ENCODE peak calls at places on chromosomes 13 and 19, in four cellular contexts. One of them, this sample, is unnamed.

GRCh38 chr19:50703915-50704548 is 15.6 kb downstream of the SHANK1 start:
- DNase-seq in GM12865: no peak
- DNase-seq in T-cell: no peak
- DNase-seq in sciatic nerve: no peak
- DNase-seq in this sample: no peak

GRCh38 chr19:18596752-18597157 is 8.2 kb downstream of the REX1BD start:
- DNase-seq in sciatic nerve: peak; percentile 78
- DNase-seq in GM12865: peak; percentile 18
- DNase-seq in T-cell: no peak
- DNase-seq in this sample: no peak

GRCh38 chr19:861099-861755 is 1.8 kb downstream of the CFD start:
- DNase-seq in sciatic nerve: no peak
- DNase-seq in T-cell: no peak
- DNase-seq in GM12865: no peak
- DNase-seq in this sample: no peak

GRCh38 chr13:105343134-105343806 is 1192.2 kb downstream of the EFNB2 start:
- DNase-seq in sciatic nerve: no peak
- DNase-seq in GM12865: no peak
- DNase-seq in T-cell: no peak
- DNase-seq in this sample: no peak

GRCh38 chr19:48997972-48998371 is 4.3 kb downstream of the RUVBL2 start:
- DNase-seq in sciatic nerve: no peak
- DNase-seq in T-cell: peak; percentile 41
- DNase-seq in GM12865: peak; percentile 59
- DNase-seq in this sample: peak; percentile 52

GRCh38 chr19:11821474-11821873 is 7.4 kb downstream of the ZNF440 start:
- DNase-seq in sciatic nerve: no peak
- DNase-seq in GM12865: no peak
- DNase-seq in T-cell: no peak
- DNase-seq in this sample: no peak

GRCh38 chr13:42107006-42107405 is 58.6 kb downstream of the DGKH start:
- DNase-seq in GM12865: no peak
- DNase-seq in sciatic nerve: no peak
- DNase-seq in T-cell: no peak
- DNase-seq in this sample: no peak

GRCh38 chr13:81458211-81458610 is 1117.3 kb upstream of the SPRY2 start:
- DNase-seq in T-cell: no peak
- DNase-seq in sciatic nerve: no peak
- DNase-seq in GM12865: no peak
- DNase-seq in this sample: no peak

GRCh38 chr19:18741566-18742121 is 49.5 kb downstream of the COMP start:
- DNase-seq in T-cell: no peak
- DNase-seq in sciatic nerve: no peak
- DNase-seq in GM12865: no peak
- DNase-seq in this sample: no peak

GRCh38 chr19:18225702-18226468 is at the start of gene PDE4C:
- DNase-seq in GM12865: no peak
- DNase-seq in sciatic nerve: no peak
- DNase-seq in T-cell: no peak
- DNase-seq in this sample: no peak

GRCh38 chr19:36141039-36141914 is 1.4 kb downstream of the CAPNS1 start:
- DNase-seq in T-cell: peak; percentile 83
- DNase-seq in GM12865: peak; percentile 92
- DNase-seq in sciatic nerve: peak; percentile 93
- DNase-seq in this sample: peak; percentile 85

GRCh38 chr19:36093146-36093662 is 17.7 kb upstream of the OVOL3 start:
- DNase-seq in sciatic nerve: no peak
- DNase-seq in T-cell: no peak
- DNase-seq in GM12865: no peak
- DNase-seq in this sample: no peak

GRCh38 chr13:98396071-98396710 is 180.7 kb downstream of the STK24 start:
- DNase-seq in sciatic nerve: no peak
- DNase-seq in T-cell: no peak
- DNase-seq in GM12865: no peak
- DNase-seq in this sample: no peak

GRCh38 chr19:14342809-14343208 is 38.4 kb upstream of the ADGRE5 start:
- DNase-seq in T-cell: no peak
- DNase-seq in sciatic nerve: no peak
- DNase-seq in GM12865: no peak
- DNase-seq in this sample: no peak

GRCh38 chr19:33500991-33501390 is 20.6 kb downstream of the PEPD start:
- DNase-seq in GM12865: no peak
- DNase-seq in sciatic nerve: no peak
- DNase-seq in T-cell: no peak
- DNase-seq in this sample: no peak

GRCh38 chr13:82747948-82748347 is 1134.3 kb downstream of the SLITRK1 start:
- DNase-seq in GM12865: no peak
- DNase-seq in sciatic nerve: no peak
- DNase-seq in T-cell: no peak
- DNase-seq in this sample: no peak

GRCh38 chr13:109383683-109384082 is 402.7 kb downstream of the IRS2 start:
- DNase-seq in T-cell: no peak
- DNase-seq in GM12865: no peak
- DNase-seq in sciatic nerve: no peak
- DNase-seq in this sample: no peak

GRCh38 chr13:78410164-78410563 is 193.2 kb downstream of the POU4F1 start:
- DNase-seq in GM12865: no peak
- DNase-seq in T-cell: no peak
- DNase-seq in sciatic nerve: no peak
- DNase-seq in this sample: no peak

GRCh38 chr13:46232281-46232680 is 20.6 kb downstream of the LRRC63 start:
- DNase-seq in GM12865: no peak
- DNase-seq in T-cell: no peak
- DNase-seq in sciatic nerve: no peak
- DNase-seq in this sample: no peak

GRCh38 chr19:45587873-45588272 is 3.3 kb upstream of the OPA3 start:
- DNase-seq in T-cell: no peak
- DNase-seq in GM12865: no peak
- DNase-seq in sciatic nerve: no peak
- DNase-seq in this sample: no peak

GRCh38 chr13:79171131-79172061 is 234.7 kb downstream of the RBM26 start:
- DNase-seq in T-cell: no peak
- DNase-seq in GM12865: no peak
- DNase-seq in sciatic nerve: no peak
- DNase-seq in this sample: no peak

GRCh38 chr13:42170029-42170428 is 101.9 kb upstream of the AKAP11 start:
- DNase-seq in GM12865: no peak
- DNase-seq in T-cell: no peak
- DNase-seq in sciatic nerve: no peak
- DNase-seq in this sample: no peak

GRCh38 chr13:73248711-73249580 is 190.1 kb downstream of the KLF5 start:
- DNase-seq in T-cell: no peak
- DNase-seq in GM12865: no peak
- DNase-seq in sciatic nerve: no peak
- DNase-seq in this sample: no peak

GRCh38 chr13:109145631-109146030 is 516.2 kb downstream of the MYO16 start:
- DNase-seq in sciatic nerve: no peak
- DNase-seq in T-cell: no peak
- DNase-seq in GM12865: peak; percentile 48
- DNase-seq in this sample: peak; percentile 60

GRCh38 chr19:20351244-20351643 is 184.2 kb downstream of the ZNF486 start:
- DNase-seq in sciatic nerve: no peak
- DNase-seq in GM12865: no peak
- DNase-seq in T-cell: no peak
- DNase-seq in this sample: no peak

GRCh38 chr19:3931041-3931440 is 1.8 kb upstream of the NMRK2 start:
- DNase-seq in sciatic nerve: no peak
- DNase-seq in T-cell: no peak
- DNase-seq in GM12865: no peak
- DNase-seq in this sample: no peak

GRCh38 chr13:71290963-71291937 is 575.8 kb downstream of the DACH1 start:
- DNase-seq in GM12865: peak; percentile 88
- DNase-seq in T-cell: peak; percentile 60
- DNase-seq in sciatic nerve: no peak
- DNase-seq in this sample: peak; percentile 85

GRCh38 chr19:41351339-41352245 is 2.1 kb downstream of the TGFB1 start:
- DNase-seq in sciatic nerve: peak; percentile 77
- DNase-seq in T-cell: peak; percentile 85
- DNase-seq in GM12865: peak; percentile 88
- DNase-seq in this sample: peak; percentile 56

This sample was measured in MM.1S.